ENCODE peak calls at places on chromosome 4, in five cellular contexts. Q is activated gamma-delta T cell treated with Interleukin-2 at 50 U/mL for 16 hours; F is stimulated activated CD8-positive, alpha-beta memory T cell treated with anti-CD3 and anti-CD28 coated beads, Interleukin-7, amount 100 ng/mL, for 1 hour; I is AG10803; M is tibial artery. A is an unnamed sample.

GRCh38 chr4:122783301-122784215 is 43.1 kb upstream of the FGF2 start:
- DNase-seq in Q (no peak), F (no peak), I (peak), M (peak), A (no peak)

GRCh38 chr4:4761128-4761991 is 98.1 kb upstream of the MSX1 start:
- DNase-seq in Q (no peak), F (no peak), I (no peak), M (no peak), A (no peak)

GRCh38 chr4:160772668-160773067 is 1391.1 kb downstream of the FSTL5 start:
- DNase-seq in Q (no peak), F (no peak), I (no peak), M (no peak), A (no peak)

GRCh38 chr4:7499661-7500060 is 64.9 kb upstream of the PSAPL1 start:
- DNase-seq in Q (no peak), F (no peak), I (no peak), M (no peak), A (no peak)

GRCh38 chr4:110487873-110488272 is 11.9 kb downstream of the ENPEP start:
- DNase-seq in Q (no peak), F (no peak), I (peak), M (no peak), A (no peak)

GRCh38 chr4:12041828-12042227 is 613.1 kb upstream of the HS3ST1 start:
- DNase-seq in Q (no peak), F (no peak), I (no peak), M (no peak), A (no peak)

GRCh38 chr4:15106417-15106816 is 104.1 kb downstream of the CPEB2 start:
- DNase-seq in Q (no peak), F (no peak), I (no peak), M (no peak), A (no peak)

GRCh38 chr4:66590488-66591215 is 920.4 kb upstream of the EPHA5 start:
- DNase-seq in Q (no peak), F (no peak), I (no peak), M (no peak), A (no peak)

GRCh38 chr4:126627255-126627654 is 1005.5 kb upstream of the INTU start:
- DNase-seq in Q (no peak), F (no peak), I (no peak), M (no peak), A (no peak)

GRCh38 chr4:176767183-176767582 is 25.5 kb downstream of the VEGFC start:
- DNase-seq in Q (no peak), F (no peak), I (peak), M (no peak), A (no peak)

GRCh38 chr4:138398297-138398696 is 156.1 kb upstream of the SLC7A11 start:
- DNase-seq in Q (no peak), F (no peak), I (no peak), M (no peak), A (no peak)

GRCh38 chr4:41142356-41142755 is 72.0 kb downstream of the APBB2 start:
- DNase-seq in Q (no peak), F (no peak), I (peak), M (peak), A (no peak)